ENCODE peak calls at places on chromosomes 2 and 18, in four cellular contexts. A is GM12878, E is K562, R is HepG2. J is an unnamed sample.

GRCh38 chr2:180979086-180979934 is 1.1 kb upstream of the UBE2E3 start:
- DNase-seq in A (no peak), E (peak), R (peak), J (no peak)

GRCh38 chr18:22467760-22468553 is 50.2 kb upstream of the CTAGE1 start:
- DNase-seq in A (no peak), E (peak), R (no peak), J (no peak)

GRCh38 chr2:39227628-39228412 is 15.9 kb downstream of the CDKL4 start:
- DNase-seq in A (peak), E (peak), R (peak), J (peak)

GRCh38 chr18:38790303-38790702 is 1224.7 kb upstream of the CELF4 start:
- DNase-seq in A (no peak), E (peak), R (peak), J (peak)

GRCh38 chr2:165950438-165950837 is 3.1 kb downstream of the TTC21B start:
- DNase-seq in A (no peak), E (no peak), R (peak), J (no peak)

GRCh38 chr2:221490506-221491060 is 81.5 kb downstream of the EPHA4 start:
- DNase-seq in A (no peak), E (no peak), R (no peak), J (peak)

GRCh38 chr18:3604626-3605408 is 154.8 kb downstream of the TGIF1 start:
- DNase-seq in A (peak), E (peak), R (peak), J (no peak)

GRCh38 chr2:107414376-107414775 is 412.3 kb upstream of the RGPD4 start:
- DNase-seq in A (no peak), E (no peak), R (no peak), J (no peak)

GRCh38 chr2:237459741-237460174 is 27.3 kb upstream of the MLPH start:
- DNase-seq in A (no peak), E (peak), R (no peak), J (no peak)

GRCh38 chr2:98348066-98348561 is 1.9 kb downstream of the CNGA3 start:
- DNase-seq in A (no peak), E (no peak), R (no peak), J (no peak)

GRCh38 chr2:156901373-156902031 is 356.0 kb upstream of the GALNT5 start:
- DNase-seq in A (no peak), E (no peak), R (no peak), J (no peak)

GRCh38 chr2:71458413-71459083 is 5.2 kb downstream of the DYSF start:
- DNase-seq in A (no peak), E (no peak), R (no peak), J (no peak)

GRCh38 chr2:213065583-213066444 is 85.6 kb downstream of the IKZF2 start:
- DNase-seq in A (no peak), E (no peak), R (no peak), J (peak)

GRCh38 chr2:72134997-72135800 is 12.5 kb downstream of the CYP26B1 start:
- DNase-seq in A (no peak), E (no peak), R (no peak), J (no peak)

GRCh38 chr18:3851159-3851558 is 401.2 kb downstream of the TGIF1 start:
- DNase-seq in A (peak), E (no peak), R (no peak), J (no peak)

GRCh38 chr2:112958428-112959108 is 19.2 kb upstream of the IL36G start:
- DNase-seq in A (no peak), E (peak), R (peak), J (peak)

GRCh38 chr2:86747708-86748627 is 27.9 kb downstream of the RMND5A start:
- DNase-seq in A (no peak), E (peak), R (peak), J (no peak)

GRCh38 chr18:62957885-62958472 is 242.6 kb downstream of the PHLPP1 start:
- DNase-seq in A (no peak), E (peak), R (peak), J (no peak)

DNA sequence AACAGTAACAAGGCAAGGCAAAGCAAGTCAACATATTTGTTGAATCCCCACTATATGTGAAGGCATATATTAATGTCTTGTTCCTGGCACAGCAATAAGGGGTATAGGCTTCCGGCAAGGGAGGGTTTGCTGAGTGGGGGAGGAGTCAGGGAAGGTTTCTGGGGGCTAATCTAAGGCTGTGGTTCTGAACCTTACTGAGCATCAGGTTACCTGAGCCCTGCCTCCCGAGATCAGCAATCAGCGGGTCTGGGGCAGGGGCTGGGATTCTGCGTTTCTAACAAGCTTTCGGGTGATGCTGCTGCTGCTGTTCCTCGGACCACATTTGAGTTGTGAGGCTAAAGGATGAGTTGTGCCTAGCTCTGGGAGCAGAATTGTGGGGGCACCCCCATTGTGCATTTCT is 401.7 kb upstream of the SPRED2 start:
- DNase-seq in A (no peak), E (no peak), R (no peak), J (no peak)
- TF ChIP-seq SP1 in A (no peak), E (no peak), R (no peak), J (no peak)

GRCh38 chr2:208386546-208386945 is 20.0 kb upstream of the PTH2R start:
- DNase-seq in A (no peak), E (no peak), R (no peak), J (no peak)
- TF ChIP-seq FOXM1 in A (no peak), E (no peak), R (no peak), J (no peak)

DNA sequence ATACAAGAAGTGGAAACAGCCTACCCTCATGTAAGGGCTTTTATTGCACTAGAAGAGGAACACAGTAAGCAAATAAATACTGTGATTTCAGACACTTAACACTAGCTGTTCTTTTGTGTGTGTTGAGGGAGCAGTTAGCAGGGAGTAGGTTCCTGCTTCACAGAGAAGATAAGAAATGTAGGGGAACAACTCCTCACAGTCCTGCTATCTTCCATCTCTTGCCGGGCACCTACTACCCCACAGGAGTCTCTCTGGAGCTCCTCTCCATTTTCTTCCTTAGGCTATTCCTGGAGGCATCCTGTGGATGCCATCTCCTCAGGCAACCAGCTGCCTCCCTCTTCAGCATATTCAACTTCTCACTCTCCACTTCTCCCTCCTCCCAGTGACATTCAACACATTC is 145.0 kb downstream of the SRBD1 start:
- DNase-seq in A (no peak), E (peak), R (no peak), J (no peak)
- TF ChIP-seq FOXK2 in A (no peak), E (no peak), R (no peak), J (no peak)

GRCh38 chr2:29606105-29606871 is 315.1 kb downstream of the ALK start:
- DNase-seq in A (no peak), E (no peak), R (no peak), J (no peak)
- TF ChIP-seq SP1 in A (no peak), E (no peak), R (no peak), J (no peak)

DNA sequence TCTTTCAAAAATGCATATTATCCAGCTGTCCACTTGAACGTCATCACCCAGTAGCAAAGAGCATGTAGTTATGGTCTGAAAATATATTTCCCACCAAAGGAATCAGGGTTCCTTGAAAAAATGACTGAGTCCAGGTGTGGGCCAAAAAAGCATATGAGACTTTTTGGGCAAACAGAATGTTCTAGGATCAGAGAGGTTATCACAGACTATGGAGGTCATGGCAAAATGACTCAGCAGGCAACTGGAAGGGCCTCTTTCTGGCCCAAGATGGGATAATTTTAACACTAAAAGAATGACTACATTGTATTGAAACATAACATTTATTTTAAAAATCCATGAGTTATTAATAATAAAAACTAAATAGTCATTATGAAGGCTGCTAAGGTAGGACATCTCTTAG is 77.1 kb downstream of the COBLL1 start:
- DNase-seq in A (no peak), E (peak), R (no peak), J (no peak)
- TF ChIP-seq FOXM1 in A (no peak), E (no peak), R (no peak), J (no peak)

GRCh38 chr2:64469261-64469660 is 15.3 kb downstream of the LGALSL start:
- DNase-seq in A (no peak), E (no peak), R (no peak), J (no peak)
- TF ChIP-seq FOXK2 in A (no peak), E (no peak), R (no peak), J (no peak)

GRCh38 chr2:234137400-234138014 is 87.0 kb downstream of the SPP2 start:
- DNase-seq in A (no peak), E (no peak), R (no peak), J (no peak)
- TF ChIP-seq SP1 in A (no peak), E (no peak), R (no peak), J (no peak)

DNA sequence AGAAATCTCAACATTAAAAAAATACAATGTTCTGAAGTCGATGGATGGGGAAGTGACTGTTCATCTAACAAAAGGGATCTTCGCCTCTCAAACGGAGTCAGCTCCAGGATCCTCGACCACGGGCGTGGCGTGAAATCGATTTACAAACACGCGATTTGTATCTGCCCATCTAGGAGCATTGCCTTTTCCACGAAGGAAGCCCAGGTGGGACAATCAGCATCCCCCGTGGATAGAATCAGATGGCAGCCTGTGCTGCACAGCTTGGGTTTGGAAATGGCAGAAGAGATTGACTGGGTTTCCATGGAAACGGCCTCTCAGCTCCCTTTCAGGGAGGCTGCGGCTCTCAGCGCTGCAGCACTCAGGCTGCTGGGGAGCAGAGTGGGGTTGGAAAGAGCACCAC is 110.8 kb upstream of the PXDN start:
- DNase-seq in A (no peak), E (no peak), R (no peak), J (no peak)
- TF ChIP-seq FOXM1 in A (no peak), E (no peak), R (no peak), J (no peak)

GRCh38 chr2:11456251-11456650 is 9.7 kb downstream of the E2F6 start:
- DNase-seq in A (no peak), E (no peak), R (no peak), J (no peak)
- TF ChIP-seq FOXK2 in A (no peak), E (no peak), R (no peak), J (no peak)